ENCODE peak calls at places on chromosomes 6 and 20, in seven cellular contexts. Y is PC-9, X is fibroblast of lung, F is suprapubic skin, T is mammary epithelial cell, C is A673, O is left ventricle myocardium inferior. U is an unnamed sample.
A peak's percentile ranks its signal among the peaks of the same experiment; 100 is the strongest.

GRCh38 chr6:41214559-41215238 is 13.4 kb upstream of the TREML4 start:
- DNase-seq in F (no peak), C (no peak), O (no peak), T (peak; percentile 25), Y (peak; percentile 49), X (no peak), U (no peak)

GRCh38 chr6:42100029-42100901 is 42.2 kb downstream of the C6orf132 start:
- DNase-seq in F (no peak), X (peak; percentile 90), Y (no peak), O (no peak), C (no peak), T (peak; percentile 82), U (peak; percentile 27)

GRCh38 chr6:55882731-55883595 is 7.6 kb upstream of the BMP5 start:
- DNase-seq in Y (peak; percentile 74), O (no peak), X (peak; percentile 87), C (peak; percentile 63), T (peak; percentile 73), F (no peak), U (peak; percentile 72)

GRCh38 chr6:157187182-157188093 is 135.9 kb downstream of the TMEM242 start:
- DNase-seq in F (no peak), C (no peak), X (no peak), T (no peak), Y (peak; percentile 73), O (no peak), U (no peak)

GRCh38 chr20:40506567-40506966 is 182.5 kb downstream of the MAFB start:
- DNase-seq in T (peak; percentile 99), C (peak; percentile 82), O (peak; percentile 84), F (peak; percentile 98), X (peak; percentile 99), Y (peak; percentile 74), U (peak; percentile 97)

GRCh38 chr6:135722182-135722581 is 129.3 kb upstream of the PDE7B start:
- DNase-seq in O (no peak), F (no peak), X (no peak), T (peak; percentile 37), C (no peak), Y (peak; percentile 66), U (no peak)

GRCh38 chr20:53795170-53795569 is 201.5 kb upstream of the ZNF217 start:
- DNase-seq in Y (peak; percentile 38), O (no peak), X (no peak), C (no peak), T (peak; percentile 42), F (no peak), U (no peak)

GRCh38 chr20:52493177-52493711 is 301.7 kb upstream of the ZFP64 start:
- DNase-seq in F (no peak), C (peak; percentile 80), T (no peak), X (no peak), O (no peak), Y (no peak), U (peak; percentile 68)

GRCh38 chr6:166862287-166862977 is 93.9 kb downstream of the RNASET2 start:
- DNase-seq in T (no peak), O (no peak), Y (no peak), C (peak; percentile 17), F (no peak), X (no peak), U (no peak)

GRCh38 chr20:58719258-58719657 is 26.7 kb downstream of the NPEPL1 start:
- DNase-seq in Y (no peak), X (no peak), F (peak; percentile 44), O (peak; percentile 7), C (no peak), T (no peak), U (no peak)

GRCh38 chr6:168299541-168300511 is 19.8 kb downstream of the DACT2 start:
- DNase-seq in O (no peak), C (no peak), Y (no peak), F (no peak), X (no peak), T (no peak), U (no peak)

GRCh38 chr6:73085362-73085975 is 139.8 kb downstream of the KHDC1L start:
- DNase-seq in C (no peak), T (no peak), X (no peak), Y (no peak), O (no peak), F (no peak), U (no peak)

GRCh38 chr6:71080793-71081192 is 123.9 kb upstream of the B3GAT2 start:
- DNase-seq in C (no peak), F (no peak), O (no peak), T (peak; percentile 2), Y (no peak), X (peak; percentile 82), U (no peak)

GRCh38 chr20:38919683-38920082 is 6.5 kb upstream of the FAM83D start:
- DNase-seq in T (no peak), O (no peak), Y (no peak), F (no peak), C (no peak), X (no peak), U (no peak)

GRCh38 chr6:30061766-30062458 is 847 bp downstream of the POLR1H start:
- DNase-seq in X (peak; percentile 32), F (peak; percentile 61), Y (no peak), O (no peak), C (peak; percentile 20), T (peak; percentile 48), U (peak; percentile 48)

GRCh38 chr20:25499031-25499430 is 86.3 kb downstream of the NINL start:
- DNase-seq in T (no peak), Y (no peak), F (no peak), C (no peak), X (no peak), O (no peak), U (no peak)

GRCh38 chr20:57091748-57092111 is 174.7 kb downstream of the BMP7 start:
- DNase-seq in C (no peak), F (no peak), Y (no peak), O (no peak), T (no peak), X (no peak), U (no peak)

GRCh38 chr6:158184598-158184997 is 16.4 kb downstream of the GTF2H5 start:
- DNase-seq in C (no peak), F (no peak), X (peak; percentile 14), Y (no peak), O (no peak), T (no peak), U (no peak)

GRCh38 chr20:57560554-57561355 is at the start of gene PCK1:
- DNase-seq in F (no peak), Y (no peak), X (peak; percentile 5), O (peak; percentile 60), C (no peak), T (no peak), U (peak; percentile 13)

GRCh38 chr6:47008397-47008763 is 33.8 kb downstream of the ADGRF1 start:
- DNase-seq in T (no peak), Y (no peak), O (no peak), C (no peak), X (no peak), F (no peak), U (no peak)
- H3K27me3 ChIP-seq in T (no peaks in the 10 kb centered on the region), Y (no peaks in the 10 kb centered on the region), O (peaks cover 6% of the 10 kb centered on the region), C (peaks cover 57% of the 10 kb centered on the region), X (no peaks in the 10 kb centered on the region), F (no peaks in the 10 kb centered on the region), U (no peaks in the 10 kb centered on the region)

DNA sequence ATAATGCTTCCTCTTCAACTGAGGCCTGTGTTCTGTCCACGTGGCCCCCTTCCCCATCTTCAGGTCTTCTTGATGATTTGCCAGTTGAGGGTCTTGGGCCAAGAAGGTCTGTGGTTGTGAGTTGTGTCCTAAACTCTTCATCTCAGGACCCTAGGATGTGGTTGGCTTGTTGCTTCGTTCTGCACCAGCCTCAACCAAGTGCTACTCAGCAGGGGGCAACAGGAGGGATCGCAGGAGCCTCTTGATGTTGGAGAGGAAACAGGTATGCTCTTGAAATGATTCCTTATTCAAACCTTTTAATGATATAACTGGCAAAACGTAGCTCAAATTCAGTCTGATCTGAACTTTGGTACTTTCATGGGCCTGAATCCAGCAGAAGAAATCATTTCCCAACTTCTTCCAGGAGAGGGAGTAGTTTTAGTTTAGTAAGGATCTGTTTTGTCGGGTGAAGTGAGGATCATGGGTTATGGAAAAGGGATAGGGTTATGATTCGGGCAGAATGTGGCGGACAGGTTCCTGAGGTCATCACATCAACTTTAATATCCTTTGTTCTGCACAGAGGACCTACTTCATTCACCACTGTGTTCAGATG is 30.8 kb downstream of the SIRPB1 start:
- DNase-seq in X (no peak), O (no peak), F (no peak), T (no peak), C (no peak), Y (no peak), U (no peak)
- TF ChIP-seq CTCF in X (no peak), O (no peak), F (no peak), T (no peak), C (no peak), Y (no peak), U (no peak)

DNA sequence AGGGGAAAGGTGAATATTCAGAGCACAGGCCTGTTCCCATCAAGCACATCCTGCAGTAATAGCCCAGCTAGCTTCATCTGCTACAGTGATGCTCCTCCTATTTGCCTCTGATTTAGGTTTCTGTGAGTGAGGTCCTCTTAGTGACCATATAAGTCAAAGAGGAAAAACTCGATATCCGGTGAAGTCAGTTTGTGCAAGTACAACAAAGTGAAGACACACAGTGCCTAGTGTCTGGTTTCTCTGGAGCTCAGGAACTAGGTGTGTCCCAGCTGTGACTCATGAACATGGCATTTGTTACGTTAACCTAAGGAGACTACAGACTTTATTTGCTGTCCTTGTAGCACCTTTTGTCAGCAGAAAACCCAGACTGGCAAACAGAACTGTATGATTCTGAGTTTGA is 33.9 kb downstream of the EDN1 start:
- DNase-seq in T (peak; percentile 99), C (no peak), Y (peak; percentile 100), X (no peak), F (no peak), O (no peak), U (peak; percentile 100)
- H3K27ac ChIP-seq in T (peak overlapping the region; percentile 99), C (no peak overlapping the region), Y (peak overlapping the region; percentile 95), X (no peak overlapping the region), F (peak overlapping the region; percentile 56), O (no peak overlapping the region), U (peak overlapping the region; percentile 94)

GRCh38 chr6:154157082-154157481 is 118.0 kb downstream of the OPRM1 start:
- DNase-seq in F (no peak), C (no peak), T (no peak), X (peak; percentile 10), Y (no peak), O (no peak), U (no peak)

GRCh38 chr6:154157706-154158105 is 118.7 kb downstream of the OPRM1 start:
- DNase-seq in T (no peak), F (no peak), C (no peak), X (no peak), O (no peak), Y (no peak), U (no peak)

GRCh38 chr6:154156135-154156948 is 117.3 kb downstream of the OPRM1 start:
- DNase-seq in T (no peak), F (no peak), C (peak; percentile 70), O (no peak), Y (peak; percentile 63), X (peak; percentile 66), U (no peak)

GRCh38 chr6:154159126-154159525 is 120.1 kb downstream of the OPRM1 start:
- DNase-seq in X (no peak), Y (no peak), F (no peak), O (no peak), C (no peak), T (no peak), U (no peak)

DNA sequence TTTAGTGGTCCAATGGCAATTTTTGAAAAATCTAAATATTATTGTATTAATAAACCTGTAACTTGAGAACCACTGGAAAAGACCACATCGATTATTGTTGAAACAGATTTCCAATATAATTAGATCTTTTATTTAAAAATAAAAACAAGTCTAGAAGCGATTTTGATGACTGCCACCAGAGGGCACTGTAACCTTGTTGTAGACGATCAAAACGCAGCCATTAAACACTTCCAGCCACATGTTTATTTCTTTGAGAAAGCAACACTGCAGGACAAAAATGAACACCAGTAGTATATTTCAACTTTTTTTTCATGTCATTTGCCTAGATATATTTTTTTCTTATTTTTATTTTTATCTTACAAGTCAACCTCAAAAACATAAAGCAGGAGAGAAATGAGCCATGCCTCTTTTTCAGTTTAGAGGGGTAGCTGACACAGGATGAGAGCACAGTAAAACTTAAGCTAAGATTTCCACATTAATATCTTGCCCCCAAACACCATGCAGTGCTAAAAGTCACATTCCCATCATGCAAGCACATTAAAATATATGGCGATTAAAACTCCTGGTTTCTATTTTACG is 115.4 kb downstream of the OPRM1 start:
- DNase-seq in T (peak; percentile 21), O (no peak), Y (peak; percentile 36), F (peak; percentile 67), X (peak; percentile 87), C (peak; percentile 75), U (peak; percentile 18)
- H3K27me3 ChIP-seq in T (no peaks in the 10 kb centered on the region), O (no peaks in the 10 kb centered on the region), Y (no peaks in the 10 kb centered on the region), F (no peaks in the 10 kb centered on the region), X (no peaks in the 10 kb centered on the region), C (no peaks in the 10 kb centered on the region), U (no peaks in the 10 kb centered on the region)

U was measured in foreskin keratinocyte.